ENCODE peak calls at places on chromosomes 7 and 10, in eight cellular contexts. Z is CD8-positive, alpha-beta T cell; A is AG09309; O is Peyer's patch; J is NB4; L is tibial artery; F is neural progenitor cell; Q is fibroblast of pulmonary artery. S is an unnamed sample.

GRCh38 chr7:80060218-80060806 is 74.3 kb upstream of the GNAI1 start:
- DNase-seq in Z (no peak), Q (peak), L (no peak), J (peak), F (peak), A (peak), O (no peak), S (peak)

GRCh38 chr10:132520147-132520811 is 17.3 kb upstream of the INPP5A start:
- DNase-seq in L (peak), F (no peak), Q (peak), J (no peak), O (no peak), A (peak), Z (no peak), S (no peak)

GRCh38 chr7:23332193-23332592 is 33.1 kb downstream of the MALSU1 start:
- DNase-seq in F (no peak), O (no peak), A (no peak), L (no peak), Z (no peak), Q (no peak), J (no peak), S (peak)

GRCh38 chr7:157690058-157690832 is 353.4 kb downstream of the DNAJB6 start:
- DNase-seq in J (peak), Q (peak), F (peak), O (no peak), Z (no peak), A (no peak), L (no peak), S (no peak)

GRCh38 chr10:9331583-9332008 is 1277.1 kb downstream of the GATA3 start:
- DNase-seq in F (peak), O (no peak), Q (peak), Z (no peak), A (peak), L (no peak), J (peak), S (peak)

GRCh38 chr10:5692476-5693358 is 8.1 kb downstream of the TASOR2 start:
- DNase-seq in F (peak), Q (peak), A (no peak), L (no peak), O (peak), J (no peak), Z (peak), S (no peak)

GRCh38 chr10:15370741-15371701 is at the start of gene FAM171A1:
- DNase-seq in J (peak), A (no peak), Z (peak), O (no peak), Q (peak), F (peak), L (no peak), S (no peak)

GRCh38 chr10:43701295-43701694 is 52.6 kb upstream of the ZNF32 start:
- DNase-seq in J (no peak), O (no peak), A (no peak), Z (no peak), F (no peak), Q (no peak), L (no peak), S (no peak)

GRCh38 chr10:131975003-131975402 is 6.7 kb downstream of the BNIP3 start:
- DNase-seq in J (no peak), L (no peak), A (no peak), Z (no peak), F (no peak), Q (no peak), O (no peak), S (no peak)

GRCh38 chr7:90250601-90251303 is 5.8 kb downstream of the CFAP69 start:
- DNase-seq in F (no peak), O (no peak), Z (no peak), A (no peak), Q (peak), L (no peak), J (no peak), S (no peak)

GRCh38 chr10:26790596-26790995 is 70.2 kb downstream of the ABI1 start:
- DNase-seq in A (peak), Q (no peak), F (no peak), O (no peak), L (no peak), J (no peak), Z (no peak), S (no peak)

GRCh38 chr10:88979153-88979562 is 11.4 kb upstream of the FAS start:
- DNase-seq in Q (peak), Z (no peak), O (no peak), A (peak), F (peak), J (no peak), L (peak), S (no peak)

GRCh38 chr7:79159040-79159664 is 294.3 kb downstream of the MAGI2 start:
- DNase-seq in F (no peak), O (no peak), A (no peak), L (no peak), J (no peak), Q (no peak), Z (no peak), S (no peak)

GRCh38 chr7:47267346-47267745 is 314.6 kb downstream of the TNS3 start:
- DNase-seq in L (no peak), F (no peak), J (no peak), Q (no peak), O (no peak), A (no peak), Z (no peak), S (no peak)

GRCh38 chr7:26340476-26341018 is 48.9 kb downstream of the SNX10 start:
- DNase-seq in L (no peak), O (no peak), Q (no peak), J (no peak), Z (no peak), A (no peak), F (no peak), S (no peak)

GRCh38 chr10:132198381-132199181 is 11.8 kb downstream of the DPYSL4 start:
- DNase-seq in L (no peak), A (no peak), F (no peak), Z (no peak), O (no peak), Q (no peak), J (no peak), S (no peak)

GRCh38 chr7:139105037-139105382 is 4.5 kb downstream of the ZC3HAV1 start:
- DNase-seq in L (no peak), A (no peak), Q (no peak), J (peak), F (no peak), Z (no peak), O (peak), S (no peak)

GRCh38 chr10:22253578-22253882 is 35.7 kb upstream of the EBLN1 start:
- DNase-seq in J (no peak), O (peak), Q (no peak), F (peak), L (peak), Z (peak), A (no peak), S (no peak)

GRCh38 chr7:134599371-134599770 is 47.3 kb upstream of the BPGM start:
- DNase-seq in Z (no peak), F (no peak), L (no peak), Q (no peak), O (no peak), J (peak), A (no peak), S (no peak)

GRCh38 chr7:96534221-96534620 is 175.4 kb downstream of the SEM1 start:
- DNase-seq in J (no peak), O (no peak), Z (no peak), A (no peak), F (no peak), L (no peak), Q (no peak), S (no peak)

DNA sequence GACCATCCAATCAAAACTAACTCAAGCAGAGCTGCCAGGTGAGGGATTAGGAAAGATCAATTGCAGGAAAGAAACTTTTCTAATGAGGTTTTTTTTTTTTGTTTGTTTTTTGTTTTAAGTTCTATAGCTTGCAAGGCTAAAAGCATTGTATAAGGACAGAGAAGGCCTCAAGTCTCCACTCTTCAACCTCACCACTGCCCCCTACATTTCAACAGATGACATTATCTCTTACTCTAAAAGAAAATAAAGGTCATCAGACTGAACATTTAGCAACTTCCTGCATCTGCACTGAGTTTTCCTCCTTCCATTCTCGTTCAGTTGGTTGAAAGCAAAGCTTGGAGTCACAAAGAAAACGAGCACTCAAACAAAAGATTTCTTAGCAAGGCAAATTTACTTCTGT is 45.2 kb upstream of the EXOC4 start:
- DNase-seq in F (peak), Q (peak), L (no peak), O (no peak), J (peak), A (no peak), Z (no peak), S (no peak)
- TF ChIP-seq CTCF in F (peak), Q (peak), L (no peak), O (no peak), J (no peak), A (no peak), Z (no peak), S (no peak)

GRCh38 chr7:152925412-152926147 is 166.0 kb downstream of the ACTR3B start:
- DNase-seq in O (no peak), Z (no peak), L (no peak), J (no peak), A (no peak), F (peak), Q (no peak), S (no peak)
- H3K4me3 ChIP-seq in O (no peak), Z (no peak), L (no peak), J (no peak), A (no peak), F (peak), Q (no peak), S (no peak)

DNA sequence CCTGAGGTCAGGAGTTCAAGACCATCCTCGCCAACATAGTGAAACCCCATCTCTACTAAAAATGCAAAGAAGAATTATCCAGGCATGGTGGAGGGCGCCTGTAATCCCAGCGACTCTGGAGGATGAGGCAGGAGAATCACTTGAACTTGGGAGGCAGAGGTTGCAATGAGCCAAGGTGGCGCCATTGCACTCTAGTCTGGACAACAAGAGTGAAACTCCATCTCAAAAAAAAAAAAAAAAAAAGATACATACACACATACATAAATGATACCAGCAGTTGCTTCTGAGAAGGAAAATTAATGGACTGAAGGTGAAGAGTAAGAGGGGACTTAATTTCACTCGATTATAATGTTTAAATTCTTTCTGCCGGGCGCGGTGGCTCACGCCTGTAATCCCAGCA is 40.2 kb upstream of the PAX2 start:
- DNase-seq in O (no peak), Z (no peak), F (no peak), A (no peak), Q (no peak), L (no peak), J (no peak), S (no peak)
- TF ChIP-seq CTCF in O (no peak), Z (no peak), F (no peak), A (no peak), Q (no peak), L (no peak), J (no peak), S (no peak)

GRCh38 chr7:142298631-142299030 is 40.8 kb upstream of the PRSS58 start:
- DNase-seq in Z (no peak), Q (no peak), O (no peak), J (peak), A (no peak), F (no peak), L (no peak), S (no peak)
- H3K4me3 ChIP-seq in Z (no peak), Q (no peak), O (no peak), J (no peak), A (no peak), F (no peak), L (no peak), S (no peak)

DNA sequence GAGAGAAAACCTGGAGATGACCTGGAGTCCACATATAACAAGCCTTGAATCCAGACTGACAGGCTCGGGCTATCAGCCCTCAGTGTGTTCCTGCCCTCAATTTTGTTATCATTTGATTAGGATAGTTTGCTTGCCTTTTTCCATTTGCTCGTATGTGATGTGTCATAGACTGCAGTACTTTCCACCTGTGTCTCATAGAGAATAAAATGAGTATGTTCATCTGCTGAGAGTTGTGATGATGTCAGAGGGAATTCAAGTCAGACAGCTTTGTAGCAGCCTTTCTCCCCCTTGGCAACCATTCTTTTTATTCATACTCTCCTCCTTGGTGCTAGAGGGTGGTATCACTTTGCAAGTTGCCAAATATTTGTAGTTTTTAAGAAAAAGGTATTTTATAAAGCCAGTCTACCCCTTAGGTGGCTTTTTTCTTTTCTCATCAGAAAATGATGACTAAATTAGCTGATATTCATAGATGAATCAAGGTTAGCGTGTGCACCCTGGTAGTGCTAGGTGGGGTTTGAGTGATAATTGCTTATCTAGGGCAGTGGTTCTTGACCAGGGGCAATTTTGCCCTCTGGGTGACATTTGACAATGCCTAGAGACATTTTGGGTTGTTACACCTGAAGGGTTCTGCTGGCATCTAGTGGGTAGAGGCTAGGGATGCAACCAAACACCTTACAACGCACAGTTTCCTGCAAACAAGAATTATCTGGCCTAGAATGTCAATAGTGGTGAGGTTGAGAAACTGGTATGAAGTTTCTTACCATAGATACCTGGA is 5.4 kb downstream of the SGPL1 start:
- DNase-seq in F (peak), L (no peak), Q (no peak), Z (no peak), J (peak), O (no peak), A (no peak), S (no peak)
- TF ChIP-seq CTCF in F (peak), L (no peak), Q (no peak), Z (no peak), J (peak), O (no peak), A (no peak), S (no peak)

GRCh38 chr10:97632949-97633884 is at the start of gene MORN4:
- DNase-seq in F (peak), Z (peak), Q (peak), L (peak), A (peak), O (peak), J (no peak), S (peak)

GRCh38 chr10:97635577-97635976 is 2.3 kb upstream of the MORN4 start:
- DNase-seq in L (no peak), O (no peak), Q (no peak), A (no peak), Z (no peak), F (no peak), J (no peak), S (no peak)

GRCh38 chr10:97631098-97631497 is 2.2 kb downstream of the MORN4 start:
- DNase-seq in O (no peak), F (no peak), A (no peak), Z (no peak), Q (no peak), L (no peak), J (no peak), S (no peak)

GRCh38 chr10:97629289-97629688 is 4.0 kb downstream of the MORN4 start:
- DNase-seq in Z (no peak), Q (no peak), J (peak), F (no peak), A (no peak), O (no peak), L (no peak), S (no peak)

GRCh38 chr10:97633921-97634320 is 621 bp upstream of the MORN4 start:
- DNase-seq in Q (peak), F (peak), L (no peak), O (no peak), A (no peak), Z (no peak), J (no peak), S (no peak)
- H3K4me3 ChIP-seq in Q (peak), F (peak), L (peak), O (peak), A (peak), Z (peak), J (no peak), S (peak)

DNA sequence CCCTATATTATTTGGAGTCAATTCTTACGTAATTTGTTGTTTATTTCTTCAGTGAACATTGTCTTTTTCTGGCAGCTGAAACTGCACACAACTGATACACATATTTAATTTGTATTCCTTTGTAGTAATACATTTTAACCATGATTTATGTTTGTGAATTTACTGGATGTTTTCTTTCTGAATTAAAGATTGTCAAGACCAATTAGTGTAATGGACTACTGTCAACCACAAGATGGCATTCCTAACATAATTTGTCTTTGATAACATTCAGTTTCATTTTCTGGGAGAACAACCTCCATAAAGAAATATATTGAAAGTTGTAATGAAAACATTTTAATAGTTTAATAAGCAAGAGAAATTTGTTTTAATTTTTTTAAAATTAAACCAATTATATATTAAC is 10.1 kb downstream of the THNSL1 start:
- DNase-seq in O (no peak), Z (no peak), F (no peak), L (no peak), Q (peak), J (no peak), A (no peak), S (no peak)
- TF ChIP-seq CTCF in O (peak), Z (no peak), F (peak), L (no peak), Q (peak), J (no peak), A (no peak), S (peak)

DNA sequence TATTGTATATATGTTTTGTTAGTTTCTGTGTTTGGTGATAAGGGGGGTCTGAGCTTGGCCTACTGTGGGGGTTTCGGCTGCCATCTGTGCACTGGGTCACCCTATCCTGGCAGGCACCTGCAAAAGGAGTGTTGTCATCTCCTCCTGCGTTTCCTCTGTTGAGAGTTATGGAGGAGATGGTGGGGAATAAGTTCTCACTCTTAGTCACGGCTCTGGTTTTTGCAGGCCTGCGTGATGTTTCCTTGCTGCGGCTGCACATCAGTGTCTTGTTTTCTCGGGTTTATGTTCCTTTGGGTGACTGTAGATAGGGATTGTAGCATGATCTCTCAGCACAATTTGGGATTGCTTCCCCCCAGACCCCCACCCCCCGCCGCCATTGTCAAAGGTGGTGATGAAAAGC is 36.8 kb downstream of the CCM2 start:
- DNase-seq in F (no peak), Z (no peak), Q (no peak), O (no peak), J (no peak), L (no peak), A (no peak), S (no peak)
- H3K4me3 ChIP-seq in F (no peak), Z (peak), Q (no peak), O (peak), J (no peak), L (no peak), A (no peak), S (no peak)

GRCh38 chr10:58438340-58438739 is 53.1 kb downstream of the TFAM start:
- DNase-seq in J (no peak), O (no peak), A (peak), L (no peak), Z (no peak), F (no peak), Q (peak), S (no peak)

GRCh38 chr10:58431903-58432302 is 46.7 kb downstream of the TFAM start:
- DNase-seq in F (no peak), J (no peak), A (no peak), Q (no peak), L (no peak), Z (no peak), O (no peak), S (no peak)

GRCh38 chr10:58438986-58439385 is 53.8 kb downstream of the TFAM start:
- DNase-seq in L (no peak), A (no peak), Z (no peak), J (no peak), O (no peak), F (no peak), Q (no peak), S (no peak)

GRCh38 chr10:58436071-58436470 is 50.9 kb downstream of the TFAM start:
- DNase-seq in A (no peak), Q (peak), O (no peak), Z (no peak), F (no peak), L (no peak), J (peak), S (peak)

DNA sequence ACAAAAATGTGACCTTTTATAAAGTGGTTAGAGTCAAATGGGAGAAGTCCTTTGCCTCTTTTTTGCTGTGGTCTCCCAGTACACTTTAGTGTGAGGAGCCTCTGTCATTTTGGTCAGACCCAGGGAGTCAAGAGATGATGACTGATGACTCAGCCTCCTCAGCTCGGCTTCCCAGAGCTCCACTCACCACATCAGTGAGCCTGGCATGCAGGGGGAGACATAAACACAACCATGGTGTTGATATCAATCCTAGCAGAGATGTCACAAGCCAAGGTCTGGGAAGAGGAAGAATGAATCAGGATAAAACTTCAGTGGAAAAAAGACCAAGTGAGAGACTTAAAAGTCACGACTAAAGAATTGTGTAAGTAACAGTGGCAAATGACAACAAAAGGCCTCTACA is 50.1 kb downstream of the TFAM start:
- DNase-seq in F (no peak), A (peak), Q (peak), J (peak), L (peak), Z (no peak), O (no peak), S (no peak)
- TF ChIP-seq CTCF in F (no peak), A (peak), Q (peak), J (no peak), L (no peak), Z (no peak), O (no peak), S (no peak)